ENCODE peak calls at places on chromosomes 6 and 20, in four cellular contexts. One of them, this sample, is unnamed. For H3K4me1, the result is how much of the 10 kb centered on the place peaks cover.

GRCh38 chr6:128487746-128488145 is 32.7 kb downstream of the PTPRK start:
- DNase-seq in left lung: no peak
- DNase-seq in endothelial cell of umbilical vein: no peak
- DNase-seq in spleen: no peak
- DNase-seq in this sample: no peak

GRCh38 chr6:7721654-7722053 is 4.2 kb upstream of the BMP6 start:
- DNase-seq in endothelial cell of umbilical vein: peak
- DNase-seq in left lung: no peak
- DNase-seq in spleen: no peak
- DNase-seq in this sample: no peak

GRCh38 chr6:124879110-124879991 is 82.9 kb upstream of the RNF217 start:
- DNase-seq in endothelial cell of umbilical vein: no peak
- DNase-seq in left lung: no peak
- DNase-seq in spleen: no peak
- DNase-seq in this sample: no peak

GRCh38 chr6:154984146-154984545 is 11.0 kb upstream of the TIAM2 start:
- DNase-seq in spleen: no peak
- DNase-seq in left lung: no peak
- DNase-seq in endothelial cell of umbilical vein: no peak
- DNase-seq in this sample: no peak

GRCh38 chr6:137850137-137850714 is 16.8 kb upstream of the TNFAIP3 start:
- DNase-seq in endothelial cell of umbilical vein: no peak
- DNase-seq in spleen: no peak
- DNase-seq in left lung: no peak
- DNase-seq in this sample: no peak

GRCh38 chr20:7772376-7772775 is 167.9 kb downstream of the HAO1 start:
- DNase-seq in endothelial cell of umbilical vein: peak
- DNase-seq in left lung: no peak
- DNase-seq in spleen: no peak
- DNase-seq in this sample: no peak

GRCh38 chr20:44848254-44849015 is 37.1 kb upstream of the YWHAB start:
- DNase-seq in spleen: no peak
- DNase-seq in left lung: no peak
- DNase-seq in endothelial cell of umbilical vein: no peak
- DNase-seq in this sample: no peak

GRCh38 chr6:47478233-47479155 is 905 bp downstream of the CD2AP start:
- DNase-seq in endothelial cell of umbilical vein: peak
- DNase-seq in spleen: no peak
- DNase-seq in left lung: no peak
- DNase-seq in this sample: no peak

GRCh38 chr6:136926383-136926782 is 4.3 kb downstream of the SLC35D3 start:
- DNase-seq in endothelial cell of umbilical vein: no peak
- DNase-seq in spleen: no peak
- DNase-seq in left lung: no peak
- DNase-seq in this sample: no peak

GRCh38 chr6:154410619-154411044 is 54.0 kb upstream of the IPCEF1 start:
- DNase-seq in endothelial cell of umbilical vein: peak
- DNase-seq in left lung: peak
- DNase-seq in spleen: no peak
- DNase-seq in this sample: no peak

GRCh38 chr6:6998194-6998569 is 109.6 kb upstream of the RREB1 start:
- DNase-seq in endothelial cell of umbilical vein: no peak
- DNase-seq in spleen: peak
- DNase-seq in left lung: no peak
- DNase-seq in this sample: no peak

GRCh38 chr6:155408981-155409380 is 46.7 kb downstream of the NOX3 start:
- DNase-seq in endothelial cell of umbilical vein: no peak
- DNase-seq in spleen: no peak
- DNase-seq in left lung: no peak
- DNase-seq in this sample: no peak

GRCh38 chr6:32852844-32853540 is 512 bp downstream of the TAP1 start:
- DNase-seq in spleen: peak
- DNase-seq in left lung: peak
- DNase-seq in endothelial cell of umbilical vein: peak
- DNase-seq in this sample: peak

GRCh38 chr6:20455175-20456075 is 53.7 kb downstream of the E2F3 start:
- DNase-seq in spleen: no peak
- DNase-seq in endothelial cell of umbilical vein: peak
- DNase-seq in left lung: no peak
- DNase-seq in this sample: no peak
- H3K27ac ChIP-seq in spleen: no peak
- H3K27ac ChIP-seq in endothelial cell of umbilical vein: no peak
- H3K27ac ChIP-seq in left lung: no peak
- H3K27ac ChIP-seq in this sample: no peak

GRCh38 chr6:111118816-111119215 is 31.5 kb downstream of the SLC16A10 start:
- DNase-seq in left lung: no peak
- DNase-seq in endothelial cell of umbilical vein: no peak
- DNase-seq in spleen: no peak
- DNase-seq in this sample: no peak
- H3K4me1 ChIP-seq in left lung: under half
- H3K4me1 ChIP-seq in endothelial cell of umbilical vein: under half
- H3K4me1 ChIP-seq in spleen: under half
- H3K4me1 ChIP-seq in this sample: under half

GRCh38 chr6:157534134-157534871 is 153.3 kb downstream of the ZDHHC14 start:
- DNase-seq in left lung: no peak
- DNase-seq in spleen: no peak
- DNase-seq in endothelial cell of umbilical vein: no peak
- DNase-seq in this sample: no peak

GRCh38 chr6:157536218-157536534 is 155.2 kb downstream of the ZDHHC14 start:
- DNase-seq in left lung: no peak
- DNase-seq in endothelial cell of umbilical vein: no peak
- DNase-seq in spleen: no peak
- DNase-seq in this sample: no peak

GRCh38 chr6:157534991-157535353 is 154.0 kb downstream of the ZDHHC14 start:
- DNase-seq in endothelial cell of umbilical vein: no peak
- DNase-seq in left lung: no peak
- DNase-seq in spleen: no peak
- DNase-seq in this sample: no peak

GRCh38 chr6:157537518-157537917 is 156.5 kb downstream of the ZDHHC14 start:
- DNase-seq in endothelial cell of umbilical vein: no peak
- DNase-seq in left lung: no peak
- DNase-seq in spleen: no peak
- DNase-seq in this sample: no peak

DNA sequence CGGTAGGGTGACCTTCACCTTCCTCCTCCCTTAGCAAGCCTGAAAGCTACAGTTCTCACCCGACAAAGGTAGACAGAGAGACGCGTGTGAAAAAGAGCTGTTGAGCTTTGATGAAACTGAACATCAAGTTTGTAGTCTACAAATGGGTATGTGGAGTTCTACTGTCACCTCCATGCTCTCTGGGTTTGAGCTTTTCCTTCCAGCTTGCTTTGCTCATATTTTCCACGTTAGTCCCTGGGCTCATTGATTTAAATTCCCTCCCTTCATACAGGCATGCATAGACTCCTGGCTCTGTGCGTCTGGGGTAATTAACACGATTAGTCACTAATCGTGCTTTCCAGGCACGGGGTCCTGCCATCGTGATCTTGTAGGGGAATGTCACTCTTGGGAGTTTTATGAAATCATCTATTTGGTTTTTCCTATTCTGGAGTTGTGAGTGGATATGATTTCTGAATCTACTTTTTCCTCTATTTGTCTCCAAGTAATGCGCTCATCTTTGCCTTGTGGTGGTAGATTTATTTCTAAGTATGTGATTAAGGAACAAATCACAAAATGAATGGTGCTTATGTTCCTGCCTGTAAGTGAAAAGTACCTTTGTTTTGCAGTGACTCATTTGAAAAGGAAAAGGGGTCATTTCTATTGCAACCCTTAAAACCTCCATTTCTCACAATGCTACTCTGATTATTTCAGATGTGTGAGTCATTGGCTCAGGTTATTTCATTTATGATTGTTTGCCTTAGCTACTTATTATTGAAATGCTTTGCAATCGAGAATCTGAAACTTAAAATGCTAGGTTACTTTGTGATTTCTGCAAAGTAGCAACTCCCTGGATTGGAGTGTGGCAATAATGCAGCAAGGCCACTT is 154.6 kb downstream of the ZDHHC14 start:
- DNase-seq in endothelial cell of umbilical vein: peak
- DNase-seq in spleen: no peak
- DNase-seq in left lung: no peak
- DNase-seq in this sample: no peak
- H3K4me3 ChIP-seq in endothelial cell of umbilical vein: peak
- H3K4me3 ChIP-seq in spleen: no peak
- H3K4me3 ChIP-seq in left lung: no peak
- H3K4me3 ChIP-seq in this sample: peak

GRCh38 chr6:82013561-82014275 is 233.8 kb downstream of the IBTK start:
- DNase-seq in spleen: no peak
- DNase-seq in left lung: no peak
- DNase-seq in endothelial cell of umbilical vein: peak
- DNase-seq in this sample: no peak
- H3K27ac ChIP-seq in spleen: peak
- H3K27ac ChIP-seq in left lung: peak
- H3K27ac ChIP-seq in endothelial cell of umbilical vein: peak
- H3K27ac ChIP-seq in this sample: no peak

DNA sequence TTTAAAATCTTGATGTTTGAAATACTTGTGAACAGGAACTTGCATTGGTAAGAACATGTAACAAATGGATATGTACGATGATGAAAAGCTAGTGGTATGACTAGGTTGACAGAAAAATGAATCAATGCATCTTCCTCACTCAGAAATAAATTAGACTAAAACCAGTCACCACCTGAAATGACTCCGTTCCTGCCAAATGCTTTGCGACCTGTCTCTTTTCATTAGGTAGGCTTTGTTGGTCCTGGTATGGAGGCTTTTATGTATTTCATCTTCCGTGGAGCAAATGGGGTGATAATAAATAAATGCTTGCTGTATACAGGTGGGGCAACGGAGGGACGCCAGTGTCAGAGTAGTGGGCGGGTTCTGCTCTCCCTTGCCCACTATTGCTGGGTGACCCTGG is 17.1 kb upstream of the ULBP3 start:
- DNase-seq in left lung: no peak
- DNase-seq in endothelial cell of umbilical vein: no peak
- DNase-seq in spleen: no peak
- DNase-seq in this sample: no peak
- H3K4me1 ChIP-seq in left lung: under half
- H3K4me1 ChIP-seq in endothelial cell of umbilical vein: under half
- H3K4me1 ChIP-seq in spleen: under half
- H3K4me1 ChIP-seq in this sample: under half

DNA sequence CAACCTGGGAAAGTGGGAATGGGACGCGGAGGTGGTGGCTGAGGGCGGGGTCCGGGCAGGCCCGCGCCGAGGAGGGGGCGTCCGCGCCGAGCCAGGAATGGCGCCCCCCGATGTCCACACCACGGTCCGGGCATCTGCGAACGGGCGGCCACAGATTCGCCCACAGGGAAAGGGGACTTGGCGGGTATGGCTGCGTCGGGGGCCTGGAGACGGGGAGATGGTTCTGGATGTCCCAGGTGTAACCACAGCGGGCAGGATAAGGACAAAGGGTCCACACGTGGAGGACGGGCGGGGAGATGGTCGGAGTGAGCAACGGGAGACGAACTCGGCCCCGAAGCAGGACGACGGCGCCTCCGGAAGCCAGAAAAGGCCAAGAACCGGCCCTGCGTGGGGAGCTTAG is 124.6 kb downstream of the WDR27 start:
- DNase-seq in endothelial cell of umbilical vein: no peak
- DNase-seq in spleen: no peak
- DNase-seq in left lung: no peak
- DNase-seq in this sample: no peak
- H3K4me3 ChIP-seq in endothelial cell of umbilical vein: no peak
- H3K4me3 ChIP-seq in spleen: no peak
- H3K4me3 ChIP-seq in left lung: no peak
- H3K4me3 ChIP-seq in this sample: no peak

DNA sequence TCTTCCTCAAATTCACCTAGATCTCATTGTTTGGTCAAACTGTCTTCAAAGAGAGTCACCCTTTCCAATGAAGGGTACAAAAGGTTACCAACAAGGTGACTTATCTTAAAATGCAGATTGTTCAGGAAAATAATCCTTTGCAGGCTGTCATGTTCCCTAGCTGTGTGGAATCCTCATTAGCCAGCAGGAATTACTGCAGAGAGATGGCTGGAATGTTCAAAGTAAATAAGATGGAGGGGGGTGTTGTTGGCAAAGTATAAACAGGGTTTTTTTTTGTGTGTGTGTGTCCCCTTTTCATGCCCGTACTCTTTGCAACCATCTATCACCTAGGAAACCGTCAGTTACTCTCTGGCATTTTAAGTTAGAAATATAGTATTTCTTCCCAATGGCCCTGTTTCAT is 6.5 kb downstream of the NEDD9 start:
- DNase-seq in left lung: no peak
- DNase-seq in endothelial cell of umbilical vein: no peak
- DNase-seq in spleen: no peak
- DNase-seq in this sample: no peak
- H3K27ac ChIP-seq in left lung: peak
- H3K27ac ChIP-seq in endothelial cell of umbilical vein: peak
- H3K27ac ChIP-seq in spleen: peak
- H3K27ac ChIP-seq in this sample: no peak

GRCh38 chr6:119497988-119498727 is 148.6 kb upstream of the MAN1A1 start:
- DNase-seq in endothelial cell of umbilical vein: no peak
- DNase-seq in spleen: no peak
- DNase-seq in left lung: no peak
- DNase-seq in this sample: no peak
- H3K4me1 ChIP-seq in endothelial cell of umbilical vein: under half
- H3K4me1 ChIP-seq in spleen: under half
- H3K4me1 ChIP-seq in left lung: under half
- H3K4me1 ChIP-seq in this sample: under half

DNA sequence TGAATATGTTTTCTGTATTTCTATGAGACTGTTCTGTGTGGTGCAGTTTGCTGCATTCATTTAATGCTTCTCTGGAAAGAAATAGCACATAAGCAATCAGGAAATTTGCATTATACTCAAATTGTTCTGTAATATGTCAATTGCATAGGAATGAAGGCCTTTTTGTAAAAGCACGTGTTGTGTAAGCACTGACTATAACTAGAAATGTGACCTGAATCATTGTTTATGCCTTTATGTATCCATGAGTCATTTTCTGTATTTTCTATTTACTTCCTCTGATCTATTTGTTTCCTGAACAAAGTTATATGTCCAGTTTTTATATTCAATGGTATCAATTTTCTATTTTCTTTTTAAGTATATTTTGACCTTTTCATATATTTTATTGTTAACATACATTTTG is 1455.3 kb downstream of the GRIK2 start:
- DNase-seq in left lung: no peak
- DNase-seq in endothelial cell of umbilical vein: no peak
- DNase-seq in spleen: no peak
- DNase-seq in this sample: no peak
- H3K4me3 ChIP-seq in left lung: no peak
- H3K4me3 ChIP-seq in endothelial cell of umbilical vein: no peak
- H3K4me3 ChIP-seq in spleen: no peak
- H3K4me3 ChIP-seq in this sample: no peak

DNA sequence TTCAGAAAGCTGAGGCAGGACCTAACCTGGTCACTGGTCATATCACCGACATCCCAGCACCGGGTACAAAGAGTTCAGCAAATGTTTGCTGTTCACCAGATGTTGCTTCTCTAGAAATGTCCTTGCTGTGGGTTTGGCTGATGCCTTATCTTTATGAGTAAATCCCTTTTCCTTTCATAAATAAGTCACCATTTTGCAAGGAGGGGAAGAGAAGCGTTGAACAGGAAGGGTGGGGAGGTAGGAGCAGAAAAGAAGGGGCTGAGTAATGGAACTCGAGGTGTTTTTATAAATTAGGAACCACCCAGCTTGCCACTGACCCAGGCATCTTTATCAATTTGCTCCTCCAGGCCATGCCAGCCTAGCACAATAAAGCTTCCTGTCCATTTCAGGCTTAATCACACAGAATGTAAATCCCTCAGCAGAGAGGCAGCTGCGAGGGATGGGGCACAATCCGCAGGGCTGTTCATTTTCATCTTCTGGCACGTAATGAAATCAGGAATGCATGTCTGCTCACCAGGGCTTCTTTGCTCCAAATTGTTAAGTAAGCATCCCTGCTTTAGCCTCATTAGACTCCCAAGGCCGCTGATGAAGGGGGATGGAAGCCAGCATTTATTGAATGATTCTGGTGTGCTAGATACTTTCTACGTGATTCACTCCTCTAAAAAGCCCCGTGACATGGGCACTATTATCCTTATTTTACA is 371.9 kb upstream of the CHD6 start:
- DNase-seq in endothelial cell of umbilical vein: peak
- DNase-seq in spleen: no peak
- DNase-seq in left lung: no peak
- DNase-seq in this sample: no peak
- H3K27ac ChIP-seq in endothelial cell of umbilical vein: peak
- H3K27ac ChIP-seq in spleen: peak
- H3K27ac ChIP-seq in left lung: no peak
- H3K27ac ChIP-seq in this sample: no peak